ENCODE peak calls at places on chromosomes 16 and 17, in seven cellular contexts. A is tibial artery, K is thoracic aorta, X is A673, P is Peyer's patch, I is lung, D is endodermal cell. C is an unnamed sample. For H3K27me3 and H3K9me3, the result is how much of the 10 kb centered on the place peaks cover.

GRCh38 chr16:49757744-49758069 is 98.2 kb downstream of the ZNF423 start:
- DNase-seq in A (no peak), K (no peak), X (no peak), P (no peak), I (no peak), D (peak), C (no peak)

GRCh38 chr17:76544123-76544915 is 4.5 kb downstream of the PRCD start:
- DNase-seq in A (peak), K (no peak), X (no peak), P (peak), I (no peak), D (no peak), C (peak)

GRCh38 chr16:9050102-9050830 is 41.2 kb upstream of the HAPSTR1 start:
- DNase-seq in A (no peak), K (no peak), X (peak), P (no peak), I (no peak), D (peak), C (no peak)

GRCh38 chr16:77290451-77291110 is 91.4 kb downstream of the SYCE1L start:
- DNase-seq in A (no peak), K (no peak), X (no peak), P (no peak), I (no peak), D (no peak), C (no peak)

GRCh38 chr16:78205506-78205905 is 106.1 kb downstream of the WWOX start:
- DNase-seq in A (no peak), K (no peak), X (no peak), P (no peak), I (no peak), D (no peak), C (no peak)

GRCh38 chr17:33459078-33459940 is 166.2 kb upstream of the ASIC2 start:
- DNase-seq in A (no peak), K (no peak), X (no peak), P (no peak), I (no peak), D (peak), C (peak)

GRCh38 chr17:74527081-74527480 is 4.2 kb downstream of the CD300LB start:
- DNase-seq in A (no peak), K (no peak), X (no peak), P (no peak), I (no peak), D (peak), C (no peak)

GRCh38 chr17:19654901-19655300 is 6.3 kb downstream of the ALDH3A2 start:
- DNase-seq in A (no peak), K (no peak), X (no peak), P (no peak), I (no peak), D (no peak), C (no peak)

GRCh38 chr17:39094607-39095308 is 56.7 kb downstream of the PLXDC1 start:
- DNase-seq in A (no peak), K (no peak), X (no peak), P (no peak), I (no peak), D (no peak), C (no peak)

GRCh38 chr17:9432867-9433495 is 142.6 kb downstream of the STX8 start:
- DNase-seq in A (no peak), K (no peak), X (no peak), P (no peak), I (no peak), D (peak), C (no peak)

GRCh38 chr16:28845173-28846079 is 722 bp downstream of the TUFM start:
- DNase-seq in A (no peak), K (no peak), X (peak), P (no peak), I (no peak), D (peak), C (peak)

GRCh38 chr16:30378236-30379164 is 3.9 kb downstream of the SEPTIN1 start:
- DNase-seq in A (peak), K (peak), X (peak), P (peak), I (peak), D (peak), C (peak)

GRCh38 chr17:80141463-80142165 is 5.3 kb downstream of the EIF4A3 start:
- DNase-seq in A (no peak), K (no peak), X (no peak), P (no peak), I (no peak), D (peak), C (no peak)

GRCh38 chr16:17364319-17365210 is 106.2 kb downstream of the XYLT1 start:
- DNase-seq in A (no peak), K (no peak), X (no peak), P (no peak), I (no peak), D (no peak), C (no peak)

GRCh38 chr16:56977256-56977655 is 12.1 kb upstream of the NLRC5 start:
- DNase-seq in A (no peak), K (no peak), X (no peak), P (no peak), I (no peak), D (no peak), C (no peak)

GRCh38 chr17:49358638-49359247 is 3.3 kb downstream of the ZNF652 start:
- DNase-seq in A (no peak), K (no peak), X (no peak), P (no peak), I (no peak), D (no peak), C (no peak)

GRCh38 chr16:24858219-24859041 is 12.7 kb downstream of the SLC5A11 start:
- DNase-seq in A (no peak), K (no peak), X (peak), P (peak), I (no peak), D (peak), C (peak)

GRCh38 chr16:4859190-4859899 is 12.1 kb downstream of the UBN1 start:
- DNase-seq in A (no peak), K (no peak), X (no peak), P (no peak), I (no peak), D (no peak), C (no peak)

GRCh38 chr17:37607637-37608368 is 1.4 kb downstream of the SYNRG start:
- DNase-seq in A (no peak), K (no peak), X (no peak), P (no peak), I (no peak), D (no peak), C (no peak)

GRCh38 chr17:30570191-30570590 is 93.0 kb downstream of the GOSR1 start:
- DNase-seq in A (no peak), K (no peak), X (no peak), P (no peak), I (no peak), D (peak), C (no peak)

DNA sequence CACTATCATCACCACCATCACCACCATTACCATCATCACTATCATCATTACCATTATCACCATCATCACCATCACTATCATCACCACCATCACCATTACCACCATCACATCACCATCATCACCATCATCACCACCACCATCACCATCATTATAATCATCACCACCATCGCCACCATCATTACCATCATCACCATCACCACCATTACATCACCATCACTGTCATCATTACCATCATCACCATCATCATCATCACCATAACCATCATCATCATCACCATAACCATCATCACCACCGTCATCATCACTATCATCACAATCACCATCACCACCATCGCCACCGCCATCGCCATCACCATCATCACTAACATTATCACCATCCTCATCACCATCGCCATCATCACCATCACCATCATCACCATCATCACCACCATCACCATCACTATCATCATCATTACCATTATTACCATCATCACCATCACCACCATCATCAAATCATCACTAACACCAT is 4.9 kb upstream of the JPH3 start:
- DNase-seq in A (no peak), K (no peak), X (no peak), P (no peak), I (no peak), D (no peak), C (no peak)
- H3K27me3 ChIP-seq in A (under half), K (under half), X (under half), P (under half), I (under half), D (under half), C (under half)

GRCh38 chr16:69395859-69396186 is 10.0 kb upstream of the TERF2 start:
- DNase-seq in A (no peak), K (no peak), X (no peak), P (no peak), I (no peak), D (no peak), C (no peak)

GRCh38 chr16:69397821-69398521 is 12.2 kb upstream of the TERF2 start:
- DNase-seq in A (no peak), K (no peak), X (peak), P (no peak), I (no peak), D (peak), C (peak)

GRCh38 chr16:69402448-69402847 is 16.6 kb upstream of the TERF2 start:
- DNase-seq in A (no peak), K (no peak), X (peak), P (no peak), I (no peak), D (no peak), C (no peak)

GRCh38 chr16:69396187-69397061 is 10.6 kb upstream of the TERF2 start:
- DNase-seq in A (peak), K (peak), X (peak), P (no peak), I (peak), D (peak), C (peak)

GRCh38 chr16:69399361-69399760 is 13.6 kb upstream of the TERF2 start:
- DNase-seq in A (no peak), K (no peak), X (no peak), P (no peak), I (no peak), D (no peak), C (no peak)
- H3K27ac ChIP-seq in A (no peak), K (no peak), X (no peak), P (no peak), I (peak), D (no peak), C (no peak)

GRCh38 chr16:35651841-35652240 is 2192.4 kb downstream of the TP53TG3F start:
- DNase-seq in A (no peak), K (no peak), X (no peak), P (no peak), I (no peak), D (no peak), C (no peak)
- H3K9me3 ChIP-seq in A (under half), K (under half), X (under half), P (under half), I (under half), D (half or more), C (under half)

GRCh38 chr16:1012135-1012534 is 30.6 kb downstream of the SOX8 start:
- DNase-seq in A (no peak), K (no peak), X (no peak), P (no peak), I (no peak), D (no peak), C (no peak)

GRCh38 chr16:1012722-1013592 is 31.4 kb downstream of the SOX8 start:
- DNase-seq in A (no peak), K (no peak), X (no peak), P (no peak), I (no peak), D (no peak), C (no peak)

GRCh38 chr16:1014221-1014620 is 32.7 kb downstream of the SOX8 start:
- DNase-seq in A (no peak), K (no peak), X (no peak), P (no peak), I (no peak), D (no peak), C (no peak)

GRCh38 chr16:1013593-1013900 is 32.0 kb downstream of the SOX8 start:
- DNase-seq in A (no peak), K (no peak), X (no peak), P (no peak), I (no peak), D (no peak), C (no peak)

GRCh38 chr16:1014771-1015495 is 33.4 kb downstream of the SOX8 start:
- DNase-seq in A (peak), K (no peak), X (peak), P (no peak), I (no peak), D (no peak), C (peak)
- H3K27me3 ChIP-seq in A (under half), K (under half), X (under half), P (under half), I (under half), D (under half), C (under half)

GRCh38 chr16:2031081-2031577 is 4.4 kb downstream of the NHERF2 start:
- DNase-seq in A (no peak), K (no peak), X (peak), P (no peak), I (no peak), D (no peak), C (no peak)
- H3K27ac ChIP-seq in A (peak), K (peak), X (peak), P (no peak), I (peak), D (no peak), C (no peak)

GRCh38 chr16:3295783-3296182 is 9.4 kb downstream of the TIGD7 start:
- DNase-seq in A (no peak), K (no peak), X (no peak), P (no peak), I (no peak), D (no peak), C (no peak)
- H3K9me3 ChIP-seq in A (half or more), K (half or more), X (half or more), P (under half), I (under half), D (half or more), C (under half)

GRCh38 chr17:63480826-63481487 is 4.1 kb downstream of the ACE start:
- DNase-seq in A (no peak), K (no peak), X (peak), P (no peak), I (no peak), D (peak), C (no peak)
- H3K27me3 ChIP-seq in A (under half), K (under half), X (under half), P (under half), I (under half), D (under half), C (under half)

DNA sequence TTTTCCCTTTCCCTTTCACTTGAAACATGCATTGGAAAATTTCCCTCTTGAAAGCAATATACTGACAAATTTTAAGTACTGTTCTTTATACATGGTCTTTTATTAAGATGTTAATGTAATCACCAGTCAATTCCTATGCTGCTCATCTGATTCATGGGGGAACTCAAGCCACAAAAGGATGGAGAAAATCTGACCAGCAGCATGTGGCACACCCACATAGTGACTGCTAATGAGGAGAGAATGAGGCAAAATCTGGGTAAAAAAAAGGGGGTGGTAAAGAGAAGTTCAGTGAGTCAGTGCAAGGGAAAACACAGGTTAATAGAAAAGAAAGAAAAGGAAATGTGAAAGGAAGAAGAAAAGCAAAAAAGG is 11.3 kb downstream of the RFFL start:
- DNase-seq in A (no peak), K (no peak), X (no peak), P (no peak), I (no peak), D (no peak), C (no peak)
- H3K27ac ChIP-seq in A (peak), K (no peak), X (no peak), P (peak), I (no peak), D (no peak), C (no peak)

GRCh38 chr16:35711958-35712357 is 2252.5 kb downstream of the TP53TG3F start:
- DNase-seq in A (no peak), K (no peak), X (no peak), P (no peak), I (peak), D (no peak), C (no peak)
- H3K9me3 ChIP-seq in A (under half), K (under half), X (under half), P (under half), I (under half), D (half or more), C (under half)

GRCh38 chr16:53213542-53213941 is 158.8 kb downstream of the CHD9 start:
- DNase-seq in A (no peak), K (no peak), X (no peak), P (no peak), I (no peak), D (no peak), C (no peak)

GRCh38 chr16:53207810-53208752 is 153.3 kb downstream of the CHD9 start:
- DNase-seq in A (no peak), K (no peak), X (peak), P (no peak), I (peak), D (peak), C (peak)

GRCh38 chr16:53212899-53213235 is 158.1 kb downstream of the CHD9 start:
- DNase-seq in A (no peak), K (no peak), X (no peak), P (no peak), I (no peak), D (no peak), C (no peak)

GRCh38 chr16:53211253-53211652 is 156.5 kb downstream of the CHD9 start:
- DNase-seq in A (no peak), K (no peak), X (no peak), P (no peak), I (no peak), D (no peak), C (no peak)

GRCh38 chr16:53209489-53209888 is 154.7 kb downstream of the CHD9 start:
- DNase-seq in A (no peak), K (no peak), X (no peak), P (no peak), I (no peak), D (no peak), C (peak)
- H3K27me3 ChIP-seq in A (under half), K (under half), X (under half), P (under half), I (under half), D (under half), C (under half)